ENCODE peak calls at places on chromosome 17, in five cellular contexts. A is COR-L47; C is iris pigment epithelial cell; N is stimulated activated effector memory CD8-positive, alpha-beta T cell treated with anti-CD3 and anti-CD28 coated beads, Interleukin-12 subunit alpha, Interleukin-12 subunit beta, amount 100 ng/mL, for 72 hours; H is midbrain. V is an unnamed sample.

GRCh38 chr17:14922421-14922820 is 342.7 kb downstream of the PMP22 start:
- DNase-seq in H (peak), C (peak), A (no peak), N (no peak), V (peak)

GRCh38 chr17:60538726-60539125 is 12.7 kb upstream of the APPBP2 start:
- DNase-seq in N (no peak), A (no peak), C (no peak), H (no peak), V (no peak)

GRCh38 chr17:27920569-27920968 is 27.4 kb upstream of the LYRM9 start:
- DNase-seq in H (no peak), A (no peak), N (no peak), C (no peak), V (no peak)

GRCh38 chr17:72591500-72592241 is 470.9 kb downstream of the SOX9 start:
- DNase-seq in C (peak), N (no peak), H (no peak), A (peak), V (peak)

GRCh38 chr17:29546834-29547233 is 20.0 kb downstream of the ABHD15 start:
- DNase-seq in A (no peak), H (no peak), C (peak), N (no peak), V (peak)

GRCh38 chr17:61351745-61352407 is 47.8 kb upstream of the TBX2 start:
- DNase-seq in A (no peak), C (no peak), N (no peak), H (no peak), V (no peak)

GRCh38 chr17:43465049-43465448 is 18.7 kb upstream of the DHX8 start:
- DNase-seq in H (no peak), A (no peak), C (no peak), N (no peak), V (no peak)

GRCh38 chr17:60388742-60389141 is 3.2 kb downstream of the USP32 start:
- DNase-seq in A (no peak), H (no peak), N (no peak), C (no peak), V (peak)

GRCh38 chr17:68108313-68109000 is 72.9 kb downstream of the KPNA2 start:
- DNase-seq in N (no peak), H (no peak), C (no peak), A (no peak), V (no peak)

GRCh38 chr17:6580628-6581027 is 24.3 kb upstream of the PITPNM3 start:
- DNase-seq in N (no peak), A (no peak), H (no peak), C (no peak), V (no peak)

GRCh38 chr17:8362651-8363332 is 13.7 kb downstream of the KRABD2 start:
- DNase-seq in A (no peak), C (peak), N (no peak), H (no peak), V (no peak)

GRCh38 chr17:47707884-47708283 is 13.9 kb downstream of the TBKBP1 start:
- DNase-seq in N (no peak), H (no peak), C (no peak), A (no peak), V (no peak)

GRCh38 chr17:32933881-32934280 is 5.9 kb downstream of the TMEM98 start:
- DNase-seq in A (no peak), H (no peak), N (no peak), C (no peak), V (no peak)

GRCh38 chr17:82300707-82301270 is 16.6 kb downstream of the CD7 start:
- DNase-seq in A (peak), N (peak), H (peak), C (peak), V (peak)

GRCh38 chr17:50961282-50962220 is 95.4 kb upstream of the TOB1 start:
- DNase-seq in H (no peak), C (no peak), N (no peak), A (no peak), V (no peak)

GRCh38 chr17:9009737-9010136 is 11.6 kb upstream of the NTN1 start:
- DNase-seq in N (no peak), H (no peak), C (no peak), A (no peak), V (no peak)

GRCh38 chr17:80594666-80595269 is 50.1 kb downstream of the RPTOR start:
- DNase-seq in A (no peak), N (no peak), C (no peak), H (no peak), V (no peak)

GRCh38 chr17:54172654-54173316 is 350.1 kb downstream of the KIF2B start:
- DNase-seq in A (no peak), H (peak), N (no peak), C (peak), V (peak)